ENCODE peak calls at places on chromosomes 11 and 22, in ten cellular contexts. B, K, M, F, G, J, S, C, L and Q are unnamed samples.

GRCh38 chr11:57255618-57256017 is 18.6 kb upstream of the APLNR start:
- DNase-seq in K (no peak), B (no peak), M (no peak), J (no peak), G (no peak), F (no peak), C (peak), S (no peak), L (no peak), Q (peak)

GRCh38 chr11:66973956-66974585 is 1.0 kb upstream of the C11orf86 start:
- DNase-seq in F (no peak), B (no peak), C (no peak), L (no peak), K (no peak), J (no peak), M (no peak), G (no peak), S (no peak), Q (no peak)

GRCh38 chr11:4543561-4543960 is 1.4 kb upstream of the OR52M1 start:
- DNase-seq in S (no peak), G (no peak), J (no peak), K (no peak), F (no peak), C (no peak), M (no peak), B (no peak), L (no peak), Q (no peak)

GRCh38 chr11:84103096-84103495 is 816.9 kb upstream of the CCDC90B start:
- DNase-seq in B (no peak), G (no peak), C (no peak), K (no peak), M (no peak), S (no peak), L (peak), F (no peak), J (no peak), Q (no peak)

GRCh38 chr22:46573781-46574437 is 36.5 kb upstream of the CELSR1 start:
- DNase-seq in M (peak), K (no peak), J (peak), S (peak), F (no peak), B (no peak), G (peak), C (no peak), L (no peak), Q (no peak)

GRCh38 chr11:116510886-116511650 is 261.7 kb downstream of the BUD13 start:
- DNase-seq in S (no peak), B (no peak), K (no peak), G (no peak), C (no peak), F (no peak), J (no peak), L (no peak), M (no peak), Q (no peak)

GRCh38 chr11:94794287-94795168 is 26.4 kb downstream of the AMOTL1 start:
- DNase-seq in M (peak), G (peak), K (peak), S (peak), B (peak), F (peak), J (peak), C (peak), L (no peak), Q (peak)

GRCh38 chr22:37244114-37244921 is at the start of gene RAC2:
- DNase-seq in K (peak), F (no peak), S (peak), B (peak), C (peak), L (no peak), G (peak), M (peak), J (peak), Q (peak)

GRCh38 chr11:29507381-29507780 is 509.4 kb downstream of the KCNA4 start:
- DNase-seq in F (no peak), K (no peak), B (no peak), S (no peak), C (no peak), M (no peak), J (no peak), L (peak), G (no peak), Q (no peak)

GRCh38 chr11:45662665-45663485 is 2.5 kb downstream of the CHST1 start:
- DNase-seq in B (no peak), C (peak), F (peak), S (no peak), L (no peak), G (peak), J (peak), M (no peak), K (no peak), Q (peak)

GRCh38 chr22:30457964-30458363 is 13.9 kb downstream of the SEC14L3 start:
- DNase-seq in S (no peak), C (peak), F (no peak), M (no peak), G (no peak), J (no peak), K (no peak), L (no peak), B (no peak), Q (peak)

GRCh38 chr11:48124880-48125279 is 91.7 kb upstream of the OR4B1 start:
- DNase-seq in S (no peak), G (no peak), M (no peak), F (no peak), L (no peak), B (no peak), J (no peak), C (no peak), K (no peak), Q (no peak)

GRCh38 chr11:29310016-29310415 is 706.8 kb downstream of the KCNA4 start:
- DNase-seq in S (no peak), M (no peak), F (no peak), J (no peak), K (no peak), G (no peak), L (no peak), C (peak), B (no peak), Q (no peak)

GRCh38 chr11:43558556-43559127 is 121.9 kb upstream of the HSD17B12 start:
- DNase-seq in K (no peak), S (no peak), F (no peak), G (no peak), C (no peak), B (no peak), M (no peak), J (no peak), L (no peak), Q (no peak)
- H3K4me3 ChIP-seq in K (no peak), S (no peak), F (no peak), G (no peak), C (no peak), B (no peak), M (no peak), J (no peak), L (peak), Q (no peak)

GRCh38 chr22:19741053-19741452 is 17.7 kb downstream of the GP1BB start:
- DNase-seq in M (no peak), S (no peak), K (no peak), G (no peak), F (no peak), J (no peak), C (no peak), B (no peak), L (no peak), Q (no peak)

GRCh38 chr22:19739448-19739895 is 16.1 kb downstream of the GP1BB start:
- DNase-seq in K (no peak), B (no peak), G (no peak), M (no peak), L (no peak), F (no peak), C (no peak), S (no peak), J (no peak), Q (no peak)

GRCh38 chr22:19738664-19739447 is 15.5 kb downstream of the GP1BB start:
- DNase-seq in C (no peak), M (no peak), S (no peak), F (no peak), K (no peak), J (no peak), B (no peak), G (no peak), L (no peak), Q (no peak)

GRCh38 chr22:19740586-19740985 is 17.2 kb downstream of the GP1BB start:
- DNase-seq in M (no peak), J (no peak), K (no peak), C (no peak), G (no peak), F (no peak), S (no peak), B (no peak), L (no peak), Q (no peak)

DNA sequence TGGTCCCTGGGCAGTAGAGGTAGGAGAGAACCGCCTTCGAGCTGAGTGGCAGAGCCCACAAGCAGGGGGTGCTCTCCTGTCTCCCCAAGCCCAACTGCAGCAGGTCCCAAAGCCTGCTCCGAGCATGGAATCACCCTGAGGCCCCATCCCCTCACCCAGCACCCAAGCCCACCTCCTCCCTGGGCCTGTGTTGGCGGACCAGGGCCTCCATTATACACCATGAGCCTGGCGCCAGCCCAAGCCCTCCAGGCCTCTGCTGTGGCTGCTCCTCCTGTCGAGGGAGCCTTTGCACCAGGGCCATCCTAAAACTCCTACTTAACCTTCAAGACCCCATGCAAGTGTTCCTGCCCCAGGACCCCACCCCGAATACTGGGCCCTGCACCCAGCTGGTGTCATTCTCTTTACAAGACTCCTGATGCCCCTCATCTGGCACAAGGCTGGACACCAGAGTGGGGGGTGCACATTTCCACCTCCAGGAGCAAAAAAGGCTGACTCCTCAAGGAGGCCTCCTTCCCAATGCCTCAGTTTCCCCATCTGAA is 16.6 kb downstream of the GP1BB start:
- DNase-seq in S (no peak), L (no peak), J (no peak), C (no peak), G (no peak), F (no peak), B (no peak), K (no peak), M (no peak), Q (no peak)
- H3K27ac ChIP-seq in S (no peak), L (no peak), J (no peak), C (no peak), G (no peak), F (no peak), B (no peak), K (no peak), M (no peak), Q (no peak)

GRCh38 chr11:108593214-108593909 is at the start of gene EXPH5:
- DNase-seq in L (peak), F (peak), J (peak), S (peak), K (peak), B (peak), G (peak), C (peak), M (peak), Q (peak)
- H3K4me3 ChIP-seq in L (peak), F (peak), J (peak), S (peak), K (peak), B (peak), G (peak), C (peak), M (peak), Q (peak)

DNA sequence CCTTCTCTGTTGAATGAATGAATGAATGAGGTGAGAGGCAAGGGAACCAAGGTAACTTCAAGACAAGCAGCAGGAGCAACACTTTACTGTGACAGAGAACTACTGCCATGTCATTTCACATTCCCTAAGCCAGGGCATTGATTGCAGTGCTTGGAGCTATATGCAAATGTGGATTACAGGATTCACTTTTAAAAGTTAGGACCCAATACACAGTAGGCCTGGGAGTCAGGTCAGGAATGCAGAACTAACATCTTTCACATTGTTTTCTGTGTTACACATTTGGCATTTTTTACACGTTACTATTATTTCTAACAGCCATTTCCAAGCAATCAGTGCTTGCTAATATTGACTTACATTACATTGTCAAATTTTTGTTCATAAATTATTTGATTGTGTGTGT is 26.2 kb upstream of the ME3 start:
- DNase-seq in J (no peak), S (no peak), L (no peak), M (no peak), F (no peak), G (no peak), B (no peak), C (no peak), K (no peak), Q (no peak)
- H3K27ac ChIP-seq in J (no peak), S (no peak), L (no peak), M (no peak), F (no peak), G (no peak), B (no peak), C (no peak), K (no peak), Q (no peak)

GRCh38 chr11:71453911-71454304 is 905 bp downstream of the NADSYN1 start:
- DNase-seq in F (no peak), J (no peak), G (no peak), C (no peak), S (no peak), M (no peak), L (no peak), K (no peak), B (no peak), Q (no peak)

GRCh38 chr11:71452354-71453020 is 516 bp upstream of the NADSYN1 start:
- DNase-seq in F (no peak), S (peak), C (peak), L (no peak), M (peak), K (no peak), B (peak), G (peak), J (no peak), Q (peak)

GRCh38 chr11:71450507-71450906 is 2.3 kb upstream of the DHCR7 start:
- DNase-seq in M (no peak), G (no peak), J (no peak), L (no peak), B (no peak), S (no peak), C (no peak), K (no peak), F (no peak), Q (no peak)

GRCh38 chr11:71453021-71453910 is at the start of gene NADSYN1:
- DNase-seq in B (peak), L (peak), C (peak), M (peak), F (peak), J (peak), G (peak), S (peak), K (peak), Q (peak)

GRCh38 chr11:71451596-71452353 is 1.2 kb upstream of the NADSYN1 start:
- DNase-seq in L (no peak), B (no peak), C (no peak), J (no peak), F (no peak), K (no peak), M (no peak), G (no peak), S (no peak), Q (no peak)
- H3K4me3 ChIP-seq in L (peak), B (peak), C (no peak), J (peak), F (peak), K (no peak), M (peak), G (peak), S (peak), Q (no peak)

DNA sequence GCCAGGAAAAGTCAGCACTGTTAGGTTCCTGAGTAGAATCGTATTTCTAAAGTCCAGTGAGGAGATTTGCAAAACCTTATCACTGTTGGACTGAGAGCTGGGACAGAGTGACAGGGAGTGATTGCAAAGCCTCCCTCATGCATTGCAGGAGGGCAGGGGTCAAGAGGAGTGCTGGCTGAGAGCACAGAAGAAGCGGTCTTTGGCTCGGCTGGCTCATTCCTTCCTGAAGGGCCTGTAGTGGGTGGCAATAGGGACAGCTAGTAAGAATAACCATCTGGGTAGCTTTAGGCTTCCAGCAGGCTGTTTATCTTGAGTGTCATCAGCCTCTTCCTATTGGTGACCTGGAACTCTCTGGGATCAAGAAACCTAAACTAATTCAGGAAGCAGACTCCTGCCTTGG is 53.4 kb downstream of the CD44 start:
- DNase-seq in S (peak), L (no peak), M (peak), J (peak), K (no peak), B (peak), C (peak), G (peak), F (no peak), Q (no peak)
- H3K27ac ChIP-seq in S (peak), L (no peak), M (peak), J (no peak), K (no peak), B (peak), C (peak), G (peak), F (peak), Q (no peak)

GRCh38 chr22:23897320-23897719 is 3.1 kb downstream of the MIF start:
- DNase-seq in L (no peak), M (no peak), S (no peak), B (no peak), G (no peak), C (no peak), F (no peak), J (no peak), K (no peak), Q (no peak)

GRCh38 chr22:23895599-23896144 is 1.5 kb downstream of the MIF start:
- DNase-seq in S (no peak), G (peak), K (no peak), L (no peak), F (no peak), B (no peak), M (no peak), J (no peak), C (no peak), Q (no peak)

GRCh38 chr22:23894710-23895598 is 771 bp downstream of the MIF start:
- DNase-seq in G (peak), C (peak), J (peak), S (peak), L (peak), M (peak), F (peak), B (peak), K (peak), Q (peak)

GRCh38 chr22:23896523-23897186 is 2.5 kb downstream of the MIF start:
- DNase-seq in J (no peak), B (no peak), S (no peak), G (no peak), C (no peak), L (no peak), M (no peak), K (no peak), F (no peak), Q (no peak)

GRCh38 chr22:23896166-23896522 is 2.0 kb downstream of the MIF start:
- DNase-seq in G (no peak), C (no peak), L (no peak), F (no peak), K (no peak), B (no peak), M (no peak), J (no peak), S (no peak), Q (no peak)
- H3K4me3 ChIP-seq in G (no peak), C (no peak), L (no peak), F (no peak), K (peak), B (no peak), M (no peak), J (peak), S (no peak), Q (no peak)